ENCODE peak calls at places on chromosome 12, in four cellular contexts. Y is suprapubic skin, K is HCT116, P is A673. B is an unnamed sample.

GRCh38 chr12:112190626-112191025 is 65.3 kb downstream of the TRAFD1 start:
- DNase-seq in Y (no peak), K (no peak), P (no peak), B (no peak)

GRCh38 chr12:49358548-49359141 is 8.6 kb upstream of the SPATS2 start:
- DNase-seq in Y (no peak), K (peak; percentile 84), P (peak; percentile 89), B (no peak)

GRCh38 chr12:74552201-74552600 is 14.6 kb downstream of the ATXN7L3B start:
- DNase-seq in Y (no peak), K (no peak), P (no peak), B (no peak)

GRCh38 chr12:24904871-24905270 is 44.0 kb downstream of the BCAT1 start:
- DNase-seq in Y (no peak), K (no peak), P (no peak), B (no peak)

GRCh38 chr12:42213023-42213422 is 25.0 kb downstream of the YAF2 start:
- DNase-seq in Y (no peak), K (no peak), P (no peak), B (peak; percentile 37)

GRCh38 chr12:132161046-132161781 is 17.0 kb downstream of the NOC4L start:
- DNase-seq in Y (no peak), K (peak; percentile 39), P (peak; percentile 70), B (no peak)

GRCh38 chr12:101097829-101098580 is 112.0 kb downstream of the SLC5A8 start:
- DNase-seq in Y (no peak), K (no peak), P (no peak), B (peak; percentile 64)

GRCh38 chr12:49882248-49882850 is 21.4 kb downstream of the FAIM2 start:
- DNase-seq in Y (no peak), K (no peak), P (peak; percentile 33), B (no peak)

GRCh38 chr12:68538722-68539614 is 71.7 kb upstream of the RAP1B start:
- DNase-seq in Y (peak; percentile 84), K (no peak), P (peak; percentile 94), B (no peak)

GRCh38 chr12:6779667-6780459 is 7.5 kb downstream of the LAG3 start:
- DNase-seq in Y (no peak), K (no peak), P (no peak), B (no peak)

GRCh38 chr12:29783773-29784666 is at the start of gene TMTC1:
- DNase-seq in Y (peak; percentile 85), K (no peak), P (peak; percentile 54), B (no peak)

GRCh38 chr12:124538194-124539082 is 29.0 kb downstream of the NCOR2 start:
- DNase-seq in Y (no peak), K (no peak), P (no peak), B (no peak)

GRCh38 chr12:11991604-11992003 is 79.1 kb upstream of the BCL2L14 start:
- DNase-seq in Y (no peak), K (no peak), P (no peak), B (no peak)

GRCh38 chr12:23611320-23611719 is 338.1 kb downstream of the SOX5 start:
- DNase-seq in Y (no peak), K (no peak), P (peak; percentile 71), B (no peak)

GRCh38 chr12:67442347-67442841 is 173.2 kb downstream of the CAND1 start:
- DNase-seq in Y (no peak), K (no peak), P (no peak), B (no peak)

GRCh38 chr12:113276306-113276705 is 55.0 kb downstream of the TPCN1 start:
- DNase-seq in Y (no peak), K (no peak), P (no peak), B (no peak)

GRCh38 chr12:117280019-117280680 is 81.3 kb downstream of the NOS1 start:
- DNase-seq in Y (no peak), K (no peak), P (no peak), B (no peak)

GRCh38 chr12:92912052-92912451 is 17.0 kb downstream of the EEA1 start:
- DNase-seq in Y (no peak), K (no peak), P (peak; percentile 69), B (no peak)

GRCh38 chr12:77213316-77213715 is 147.9 kb upstream of the E2F7 start:
- DNase-seq in Y (no peak), K (no peak), P (peak; percentile 56), B (no peak)

GRCh38 chr12:50788562-50788961 is 24.7 kb downstream of the ATF1 start:
- DNase-seq in Y (no peak), K (no peak), P (no peak), B (no peak)

GRCh38 chr12:31518680-31519227 is 72.2 kb downstream of the DENND5B start:
- DNase-seq in Y (no peak), K (peak; percentile 85), P (peak; percentile 76), B (peak; percentile 87)

GRCh38 chr12:92408072-92408900 is 262.6 kb upstream of the BTG1 start:
- DNase-seq in Y (no peak), K (peak; percentile 40), P (peak; percentile 64), B (no peak)

GRCh38 chr12:26034371-26035142 is 76.1 kb downstream of the RASSF8 start:
- DNase-seq in Y (no peak), K (no peak), P (no peak), B (no peak)

GRCh38 chr12:54021006-54021405 is 7.2 kb upstream of the HOXC6 start:
- DNase-seq in Y (no peak), K (no peak), P (no peak), B (no peak)

GRCh38 chr12:45268672-45269406 is 52.9 kb downstream of the ANO6 start:
- DNase-seq in Y (peak; percentile 84), K (peak; percentile 56), P (peak; percentile 95), B (peak; percentile 64)

GRCh38 chr12:28938581-28939301 is 210.3 kb upstream of the FAR2 start:
- DNase-seq in Y (no peak), K (no peak), P (no peak), B (no peak)

GRCh38 chr12:115320967-115321366 is 637.0 kb upstream of the TBX3 start:
- DNase-seq in Y (no peak), K (no peak), P (no peak), B (no peak)

GRCh38 chr12:57591567-57592325 is 754 bp downstream of the PIP4K2C start:
- DNase-seq in Y (no peak), K (no peak), P (no peak), B (no peak)

GRCh38 chr12:118102609-118103008 is 1.2 kb downstream of the VSIG10 start:
- DNase-seq in Y (no peak), K (no peak), P (no peak), B (no peak)

GRCh38 chr12:56634837-56635538 is 4.9 kb upstream of the BAZ2A start:
- DNase-seq in Y (peak; percentile 89), K (peak; percentile 79), P (peak; percentile 88), B (peak; percentile 67)

GRCh38 chr12:92927055-92927435 is 2.0 kb downstream of the EEA1 start:
- DNase-seq in Y (no peak), K (no peak), P (peak; percentile 91), B (no peak)

GRCh38 chr12:69868695-69869094 is 43.7 kb downstream of the MYRFL start:
- DNase-seq in Y (no peak), K (no peak), P (no peak), B (no peak)

GRCh38 chr12:132827763-132828703 is 636 bp downstream of the GOLGA3 start:
- DNase-seq in Y (no peak), K (no peak), P (no peak), B (peak; percentile 31)

GRCh38 chr12:71315328-71315960 is 124.2 kb upstream of the LGR5 start:
- DNase-seq in Y (no peak), K (no peak), P (no peak), B (no peak)

GRCh38 chr12:85562765-85563164 is 273.4 kb downstream of the RASSF9 start:
- DNase-seq in Y (no peak), K (no peak), P (no peak), B (no peak)
- H3K4me3 ChIP-seq in Y (no peak overlapping the region), K (no peak overlapping the region), P (no peak overlapping the region), B (no peak overlapping the region)

GRCh38 chr12:122884091-122884826 is 11.7 kb downstream of the VPS37B start:
- DNase-seq in Y (peak; percentile 34), K (no peak), P (no peak), B (no peak)

GRCh38 chr12:122880155-122880605 is 15.7 kb downstream of the VPS37B start:
- DNase-seq in Y (no peak), K (no peak), P (no peak), B (no peak)

GRCh38 chr12:122882908-122883563 is 12.9 kb downstream of the VPS37B start:
- DNase-seq in Y (no peak), K (no peak), P (no peak), B (no peak)

GRCh38 chr12:122878780-122879612 is 16.9 kb downstream of the VPS37B start:
- DNase-seq in Y (no peak), K (no peak), P (no peak), B (no peak)

DNA sequence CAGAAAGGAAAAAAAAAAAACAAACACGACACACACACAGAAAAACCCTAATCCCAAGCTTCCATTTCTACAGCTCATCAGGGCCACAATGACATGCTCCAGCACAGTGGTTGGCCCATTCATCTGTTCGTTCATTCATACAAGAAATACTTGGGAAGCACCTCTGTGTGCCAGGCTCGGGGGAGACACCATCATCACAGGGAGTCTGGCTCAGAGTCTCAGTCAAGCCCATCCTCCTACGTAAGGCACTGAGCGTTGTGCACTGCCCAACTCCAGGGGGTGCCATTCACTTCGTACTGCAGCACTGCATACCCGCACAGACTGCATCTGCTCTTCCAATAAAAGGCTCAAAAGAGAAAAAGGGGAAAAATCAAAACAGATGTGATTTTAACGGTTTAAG is 15.3 kb downstream of the VPS37B start:
- DNase-seq in Y (no peak), K (no peak), P (peak; percentile 87), B (no peak)
- TF ChIP-seq CTCF in Y (peak; percentile 17), K (peak; percentile 71), P (peak; percentile 85), B (peak; percentile 59)

DNA sequence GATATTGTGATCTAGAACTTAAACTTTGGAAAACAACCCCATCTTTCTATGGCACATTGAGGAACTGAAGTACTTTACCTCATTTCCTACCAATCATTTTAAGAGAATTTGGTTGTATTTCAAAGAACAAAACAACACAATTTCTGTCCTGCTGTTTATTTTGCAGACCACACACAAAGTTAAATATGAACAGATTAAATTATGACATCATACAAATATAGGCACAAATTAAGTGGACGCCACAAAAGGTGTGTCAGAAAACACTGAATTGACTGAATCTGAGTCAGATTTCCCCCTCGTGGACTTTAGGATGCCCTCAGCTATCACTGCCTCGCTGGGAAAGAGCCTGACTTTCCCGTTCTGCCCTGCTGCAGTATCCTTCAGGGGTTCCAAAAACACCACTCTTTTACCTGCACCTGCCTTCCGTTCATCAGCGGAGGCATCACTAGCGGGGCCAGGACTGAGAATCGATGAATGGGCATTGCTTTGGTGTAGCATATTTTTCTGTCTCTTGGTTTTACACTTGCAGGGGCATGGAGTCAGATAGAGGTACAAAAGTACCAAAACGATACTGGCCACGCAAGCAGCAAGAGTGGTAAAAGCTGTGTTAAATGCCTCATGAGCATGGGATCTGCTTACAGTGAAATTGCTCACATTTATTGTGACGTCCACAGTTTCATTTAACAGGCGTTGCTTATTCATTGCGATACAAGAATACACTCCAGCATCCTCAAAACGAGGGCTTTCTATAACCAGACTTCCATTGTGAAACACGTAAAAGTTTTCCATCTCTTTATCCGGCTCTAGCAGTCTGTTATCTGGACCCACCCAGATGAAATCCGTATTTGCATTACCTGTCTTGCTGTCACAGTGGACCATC is 2.0 kb upstream of the PCED1B start:
- DNase-seq in Y (no peak), K (no peak), P (no peak), B (no peak)
- H3K4me3 ChIP-seq in Y (no peak overlapping the region), K (no peak overlapping the region), P (no peak overlapping the region), B (peak overlapping the region; percentile 68)

GRCh38 chr12:121379945-121380344 is 20.0 kb upstream of the RNF34 start:
- DNase-seq in Y (no peak), K (no peak), P (no peak), B (no peak)

GRCh38 chr12:121388421-121388981 is 11.4 kb upstream of the RNF34 start:
- DNase-seq in Y (no peak), K (no peak), P (no peak), B (no peak)

GRCh38 chr12:121378736-121379135 is 21.2 kb upstream of the RNF34 start:
- DNase-seq in Y (no peak), K (no peak), P (no peak), B (no peak)

GRCh38 chr12:121383601-121384019 is 16.3 kb upstream of the RNF34 start:
- DNase-seq in Y (no peak), K (no peak), P (no peak), B (no peak)
- TF ChIP-seq CTCF in Y (no peak), K (peak; percentile 66), P (peak; percentile 19), B (peak; percentile 31)

B was measured in epithelial cell of proximal tubule.